ENCODE peak calls at places on chromosomes 1 and 21, in four cellular contexts. T, V, F and U are unnamed samples.

GRCh38 chr1:28136636-28137613 is 39.6 kb downstream of the PTAFR start:
- DNase-seq in V (no peak), F (no peak), T (no peak), U (no peak)

GRCh38 chr1:106926748-106927582 is 129.5 kb upstream of the PRMT6 start:
- DNase-seq in V (no peak), F (no peak), T (no peak), U (no peak)

GRCh38 chr1:234604726-234605492 is 5.1 kb downstream of the IRF2BP2 start:
- DNase-seq in V (no peak), T (no peak), F (no peak), U (peak; percentile 26)

GRCh38 chr1:16241116-16241763 is 4.3 kb upstream of the CPLANE2 start:
- DNase-seq in F (peak; percentile 55), V (no peak), T (no peak), U (no peak)

GRCh38 chr1:232568331-232568852 is 61.5 kb downstream of the SIPA1L2 start:
- DNase-seq in V (no peak), F (no peak), T (no peak), U (no peak)

GRCh38 chr1:162020145-162020544 is 3.5 kb downstream of the OLFML2B start:
- DNase-seq in V (no peak), T (no peak), F (no peak), U (no peak)

GRCh38 chr1:231603598-231604275 is 22.9 kb upstream of the DISC1 start:
- DNase-seq in F (no peak), T (no peak), V (no peak), U (no peak)

GRCh38 chr1:109079240-109079622 is 3.4 kb upstream of the TAF13 start:
- DNase-seq in F (no peak), T (no peak), V (no peak), U (no peak)

GRCh38 chr1:188043536-188044245 is 1214.9 kb downstream of the PLA2G4A start:
- DNase-seq in F (no peak), V (no peak), T (no peak), U (no peak)

GRCh38 chr1:155078496-155079209 is at the start of gene EFNA3:
- DNase-seq in T (peak; percentile 85), F (peak; percentile 81), V (peak; percentile 83), U (peak; percentile 93)

GRCh38 chr1:231236131-231236571 is 4.9 kb upstream of the GNPAT start:
- DNase-seq in F (no peak), T (no peak), V (no peak), U (no peak)

GRCh38 chr1:101382135-101382534 is 145.3 kb downstream of the S1PR1 start:
- DNase-seq in V (no peak), F (no peak), T (no peak), U (no peak)

GRCh38 chr1:204990059-204990664 is 52.9 kb upstream of the CNTN2 start:
- DNase-seq in F (no peak), T (no peak), V (no peak), U (no peak)

GRCh38 chr1:248853668-248854375 is 5.1 kb downstream of the ZNF692 start:
- DNase-seq in T (no peak), F (peak; percentile 45), V (no peak), U (no peak)

GRCh38 chr1:114352797-114353196 is 158.2 kb downstream of the TRIM33 start:
- DNase-seq in V (no peak), F (no peak), T (no peak), U (no peak)

GRCh38 chr1:177065430-177065829 is 99.1 kb downstream of the ASTN1 start:
- DNase-seq in T (no peak), V (no peak), F (no peak), U (no peak)

GRCh38 chr1:21326861-21327344 is 36.6 kb upstream of the ECE1 start:
- DNase-seq in T (peak; percentile 60), V (peak; percentile 58), F (peak; percentile 92), U (no peak)

GRCh38 chr1:211874521-211875347 is 44.2 kb upstream of the LPGAT1 start:
- DNase-seq in V (peak; percentile 17), T (no peak), F (no peak), U (no peak)

GRCh38 chr1:155392898-155393411 is 72.3 kb downstream of the RUSC1 start:
- DNase-seq in T (no peak), F (no peak), V (no peak), U (no peak)

DNA sequence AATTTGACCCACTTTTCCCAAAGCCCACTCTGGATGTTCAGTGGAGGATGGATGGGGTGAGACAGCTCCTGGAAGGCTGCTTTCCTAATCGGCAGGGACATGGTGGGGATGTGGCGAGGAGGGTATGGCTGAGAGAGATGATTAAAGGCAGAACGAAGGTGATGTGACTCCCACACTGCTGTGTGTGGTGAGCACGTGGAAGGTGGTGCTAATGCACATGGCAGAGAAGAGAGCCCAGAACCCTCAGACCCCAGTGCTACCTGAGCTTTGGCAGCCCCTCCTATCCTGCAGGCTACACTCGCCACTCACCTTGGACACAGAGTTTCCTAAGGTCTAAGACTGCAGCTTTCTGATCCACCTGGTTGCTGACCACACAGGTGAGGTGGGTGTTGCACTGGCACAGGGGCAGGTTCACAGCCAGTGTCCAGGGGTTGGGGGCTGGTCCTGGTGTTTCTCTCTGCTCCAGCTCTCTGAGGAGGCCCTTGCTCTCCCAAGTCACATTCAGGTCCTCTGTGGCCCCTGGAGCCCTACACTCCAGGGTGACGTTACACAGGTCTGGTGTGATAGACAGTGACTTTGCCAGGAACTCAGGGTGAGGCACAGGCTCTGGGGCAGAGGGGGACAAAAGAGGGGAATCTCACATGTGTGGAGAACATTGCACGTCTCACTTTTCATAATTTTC is 151.4 kb upstream of the ETV3 start:
- DNase-seq in V (no peak), T (no peak), F (no peak), U (no peak)
- TF ChIP-seq CTCF in V (no peak), T (no peak), F (no peak), U (no peak)

DNA sequence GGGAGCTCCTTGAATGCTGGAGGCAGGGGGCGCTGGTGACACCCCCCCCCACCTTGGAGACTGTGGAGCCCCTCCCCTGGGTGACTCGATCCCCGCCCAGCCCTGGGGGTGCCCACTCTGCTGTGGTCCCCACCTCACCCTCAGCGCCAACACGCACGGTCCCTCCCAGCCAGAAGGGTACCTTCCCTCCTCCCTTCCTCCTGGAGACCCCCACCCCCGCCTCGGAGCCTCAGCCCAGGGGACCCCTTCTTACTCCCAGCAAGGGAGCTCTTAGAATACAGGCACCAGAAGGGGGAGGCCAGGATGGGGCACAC is 5.6 kb downstream of the PLEKHG5 start:
- DNase-seq in F (no peak), V (no peak), T (no peak), U (no peak)
- H3K4me3 ChIP-seq in F (peak overlapping the region; percentile 24), V (peak overlapping the region; percentile 49), T (no peak overlapping the region), U (no peak overlapping the region)

DNA sequence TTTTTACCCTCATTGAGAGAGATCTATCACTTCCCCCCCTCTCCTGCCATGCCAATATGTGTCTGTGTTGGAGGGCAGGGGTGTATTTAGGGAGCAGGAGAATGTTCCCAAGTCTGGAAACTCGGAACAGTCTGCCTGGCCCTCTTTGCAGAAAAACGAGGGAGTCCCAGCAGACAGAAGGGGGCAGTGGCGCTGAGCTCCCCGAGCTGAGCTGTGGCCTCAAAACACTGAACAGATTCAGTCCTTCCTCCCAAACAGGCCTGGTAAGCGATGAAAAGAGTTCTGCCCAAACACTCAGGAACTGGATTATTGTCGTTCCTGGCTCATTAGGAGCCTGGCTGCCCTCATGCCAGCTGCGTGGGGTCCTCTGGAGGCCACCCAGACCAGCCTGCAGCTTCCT is 981 bp downstream of the CLDN14 start:
- DNase-seq in V (no peak), F (no peak), T (no peak), U (no peak)
- TF ChIP-seq CTCF in V (no peak), F (no peak), T (no peak), U (no peak)

DNA sequence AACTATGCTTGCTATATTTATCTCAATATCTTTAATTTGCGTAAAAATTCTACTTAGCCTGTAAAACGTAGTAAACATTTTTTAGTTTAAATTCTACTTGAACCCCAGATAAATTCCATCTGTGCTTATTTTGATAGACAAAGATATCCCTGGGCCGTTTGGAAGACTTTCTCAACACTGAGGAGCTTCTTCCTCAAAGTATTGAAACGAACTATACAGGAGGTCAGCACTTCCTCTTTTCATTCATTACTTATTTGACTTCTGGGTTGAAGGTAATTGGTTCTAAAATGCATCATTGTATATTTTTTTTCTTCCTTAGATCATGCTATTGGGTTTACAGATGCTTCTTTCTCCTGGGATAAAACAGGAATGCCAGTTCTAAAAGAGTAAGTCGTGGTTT is 74.7 kb downstream of the HSPA13 start:
- DNase-seq in T (no peak), V (no peak), F (no peak), U (no peak)
- H3K4me3 ChIP-seq in T (no peak overlapping the region), V (no peak overlapping the region), F (no peak overlapping the region), U (no peak overlapping the region)

DNA sequence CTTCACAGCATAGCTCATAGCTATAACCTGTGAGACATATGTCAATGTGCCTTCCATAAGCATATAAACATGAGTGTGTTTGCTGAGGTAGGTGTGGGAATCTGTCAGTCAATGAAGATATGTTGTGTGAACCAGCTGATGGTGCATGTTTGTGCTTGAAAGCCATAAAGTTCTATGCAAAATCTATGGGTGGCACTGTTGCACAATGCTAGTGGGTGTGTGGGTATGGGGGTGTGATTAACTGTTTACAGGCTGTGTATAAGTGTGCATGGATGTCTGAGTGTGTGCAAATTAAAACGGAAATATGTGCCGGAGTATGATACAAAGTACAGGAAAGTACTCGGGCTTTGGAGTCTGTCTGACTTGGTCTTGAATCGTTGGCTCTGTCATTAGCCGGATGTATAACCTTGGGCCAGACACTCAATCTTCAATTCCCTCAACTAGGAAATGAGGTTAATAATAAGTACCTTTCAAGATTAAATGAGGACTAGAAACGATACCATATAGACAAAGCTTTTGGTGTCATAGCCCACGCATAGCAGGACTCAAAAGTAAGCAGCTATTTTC is 926 bp upstream of the ATP2B4 start:
- DNase-seq in V (no peak), F (no peak), T (no peak), U (no peak)
- TF ChIP-seq CTCF in V (peak; percentile 50), F (peak; percentile 20), T (peak; percentile 61), U (no peak)

GRCh38 chr1:118827207-118827606 is 160.9 kb downstream of the TBX15 start:
- DNase-seq in T (no peak), F (no peak), V (no peak), U (no peak)

GRCh38 chr1:118821801-118822200 is 166.3 kb downstream of the TBX15 start:
- DNase-seq in T (no peak), V (no peak), F (no peak), U (no peak)

GRCh38 chr1:118826669-118827068 is 161.5 kb downstream of the TBX15 start:
- DNase-seq in T (no peak), V (no peak), F (no peak), U (no peak)

DNA sequence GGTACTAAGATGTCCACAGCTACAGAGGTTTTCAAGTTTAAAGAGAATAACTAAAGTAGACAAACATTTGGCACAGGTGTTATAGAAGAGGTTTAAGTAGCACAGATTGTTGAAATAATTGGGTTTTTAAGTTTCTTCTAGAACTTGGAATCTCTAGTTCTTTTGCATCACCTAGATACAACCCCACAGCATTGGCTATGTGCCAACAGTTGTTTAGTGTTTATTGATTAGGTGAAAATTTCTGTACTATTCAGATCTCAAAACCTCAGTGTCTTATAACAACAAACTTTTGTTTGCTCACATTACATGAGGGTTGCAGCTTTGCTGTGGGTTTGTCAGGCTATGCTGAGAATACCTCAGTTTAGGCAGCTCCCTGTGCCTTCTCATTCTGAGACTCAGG is 162.5 kb downstream of the TBX15 start:
- DNase-seq in V (no peak), F (no peak), T (no peak), U (no peak)
- H3K4me3 ChIP-seq in V (no peak overlapping the region), F (no peak overlapping the region), T (no peak overlapping the region), U (no peak overlapping the region)